ENCODE peak calls at places on chromosomes 2 and 18, in six cellular contexts. V, W, B, R, O and K are unnamed samples.

GRCh38 chr18:51248685-51249084 is 51.2 kb upstream of the MEX3C start:
- DNase-seq in V (no peak), W (no peak), B (no peak), R (no peak), O (no peak), K (no peak)

GRCh38 chr2:237315881-237316225 is 98.1 kb downstream of the COL6A3 start:
- DNase-seq in V (no peak), W (no peak), B (peak; percentile 82), R (no peak), O (no peak), K (no peak)

GRCh38 chr2:119389615-119390306 is 23.0 kb downstream of the DBI start:
- DNase-seq in V (no peak), W (peak; percentile 70), B (peak; percentile 70), R (no peak), O (no peak), K (peak; percentile 48)

GRCh38 chr18:37729715-37730114 is 164.1 kb upstream of the CELF4 start:
- DNase-seq in V (no peak), W (no peak), B (no peak), R (no peak), O (no peak), K (no peak)

GRCh38 chr18:9417081-9417841 is 58.1 kb upstream of the RALBP1 start:
- DNase-seq in V (no peak), W (peak; percentile 48), B (peak; percentile 82), R (no peak), O (peak; percentile 17), K (peak; percentile 74)

GRCh38 chr18:13562494-13563029 is 163.8 kb downstream of the FAM210A start:
- DNase-seq in V (peak; percentile 87), W (no peak), B (no peak), R (peak; percentile 100), O (no peak), K (no peak)

GRCh38 chr2:20242727-20243377 is 17.9 kb upstream of the SDC1 start:
- DNase-seq in V (no peak), W (no peak), B (no peak), R (peak; percentile 18), O (peak; percentile 62), K (no peak)

GRCh38 chr2:86048888-86049287 is 56.8 kb downstream of the POLR1A start:
- DNase-seq in V (no peak), W (no peak), B (no peak), R (no peak), O (no peak), K (no peak)

GRCh38 chr2:795245-796041 is 118.2 kb upstream of the TMEM18 start:
- DNase-seq in V (no peak), W (no peak), B (no peak), R (no peak), O (no peak), K (no peak)

GRCh38 chr2:223027442-223027841 is 24.5 kb upstream of the KCNE4 start:
- DNase-seq in V (no peak), W (peak; percentile 75), B (peak; percentile 66), R (no peak), O (no peak), K (peak; percentile 77)

GRCh38 chr18:13558790-13559189 is 167.6 kb downstream of the FAM210A start:
- DNase-seq in V (no peak), W (no peak), B (no peak), R (no peak), O (no peak), K (no peak)

GRCh38 chr2:31359229-31359628 is 55.3 kb downstream of the XDH start:
- DNase-seq in V (no peak), W (no peak), B (no peak), R (no peak), O (no peak), K (no peak)

GRCh38 chr2:68807821-68808266 is 63.4 kb downstream of the BMP10 start:
- DNase-seq in V (no peak), W (peak; percentile 58), B (peak; percentile 72), R (no peak), O (no peak), K (no peak)

GRCh38 chr18:48594725-48595124 is 55.9 kb downstream of the CTIF start:
- DNase-seq in V (no peak), W (no peak), B (no peak), R (no peak), O (no peak), K (no peak)

GRCh38 chr18:61655630-61656029 is 237.2 kb downstream of the RNF152 start:
- DNase-seq in V (no peak), W (no peak), B (no peak), R (no peak), O (no peak), K (no peak)

GRCh38 chr18:51074605-51075004 is 44.6 kb downstream of the SMAD4 start:
- DNase-seq in V (peak; percentile 59), W (no peak), B (no peak), R (no peak), O (no peak), K (no peak)